ENCODE peak calls at places on chromosomes 4 and X, in six cellular contexts. S is mammary epithelial cell, H is endothelial cell of umbilical vein, V is hepatocyte, K is neural progenitor cell, I is K562. L is an unnamed sample.

GRCh38 chr4:133493776-133494175 is 344.7 kb downstream of the PCDH10 start:
- DNase-seq in I (no peak), S (no peak), V (no peak), H (no peak), K (no peak), L (no peak)

GRCh38 chr4:38145033-38145673 is 185.0 kb downstream of the PTTG2 start:
- DNase-seq in V (no peak), H (no peak), I (no peak), K (no peak), S (no peak), L (no peak)

GRCh38 chr4:95838192-95838591 is 1.7 kb upstream of the PDHA2 start:
- DNase-seq in V (no peak), H (no peak), S (no peak), K (peak; percentile 8), I (no peak), L (no peak)

GRCh38 chrX:39336709-39337294 is 535.5 kb downstream of the MID1IP1 start:
- DNase-seq in I (no peak), V (peak; percentile 51), H (peak; percentile 36), S (no peak), K (no peak), L (no peak)

GRCh38 chr4:29336851-29337250 is 1383.3 kb upstream of the PCDH7 start:
- DNase-seq in I (no peak), H (peak; percentile 95), S (no peak), K (no peak), V (no peak), L (no peak)

GRCh38 chrX:78024349-78025108 is 55.1 kb upstream of the PGAM4 start:
- DNase-seq in I (peak; percentile 56), S (peak; percentile 23), K (peak; percentile 2), H (peak; percentile 16), V (peak; percentile 10), L (peak; percentile 40)

GRCh38 chr4:22268350-22269025 is 247.4 kb downstream of the ADGRA3 start:
- DNase-seq in H (no peak), I (no peak), V (peak; percentile 39), S (peak; percentile 45), K (no peak), L (peak; percentile 31)

GRCh38 chrX:149248073-149248625 is 257.0 kb downstream of the IDS start:
- DNase-seq in S (peak; percentile 16), K (no peak), I (no peak), V (no peak), H (peak; percentile 1), L (no peak)

GRCh38 chr4:131499139-131499873 is 1649.8 kb upstream of the PCDH10 start:
- DNase-seq in V (peak; percentile 8), H (no peak), I (peak; percentile 1), K (no peak), S (peak; percentile 82), L (no peak)

GRCh38 chr4:164748375-164748774 is 5.6 kb upstream of the SMIM31 start:
- DNase-seq in I (peak; percentile 24), K (peak; percentile 33), S (peak; percentile 7), H (peak; percentile 20), V (peak; percentile 40), L (no peak)

GRCh38 chrX:108309144-108309543 is 129.1 kb downstream of the COL4A6 start:
- DNase-seq in K (no peak), S (no peak), V (peak; percentile 39), H (peak; percentile 19), I (no peak), L (peak; percentile 24)

GRCh38 chr4:155582971-155583437 is 83.6 kb upstream of the GUCY1A1 start:
- DNase-seq in K (no peak), S (peak; percentile 82), H (peak; percentile 91), I (no peak), V (no peak), L (no peak)

GRCh38 chr4:25817059-25817681 is 45.6 kb downstream of the SEL1L3 start:
- DNase-seq in V (no peak), S (peak; percentile 5), K (no peak), I (no peak), H (no peak), L (no peak)

GRCh38 chr4:159401791-159402380 is 299.0 kb downstream of the RAPGEF2 start:
- DNase-seq in I (no peak), K (peak; percentile 11), H (peak; percentile 83), S (peak; percentile 87), V (peak; percentile 15), L (no peak)

GRCh38 chr4:67727124-67727850 is 26.3 kb upstream of the UBA6 start:
- DNase-seq in V (no peak), I (peak; percentile 41), S (peak; percentile 92), H (peak; percentile 29), K (no peak), L (no peak)

GRCh38 chr4:94889961-94890360 is 132.2 kb downstream of the BMPR1B start:
- DNase-seq in V (peak; percentile 6), H (no peak), I (no peak), K (no peak), S (peak; percentile 72), L (no peak)

GRCh38 chrX:112851161-112851779 is 10.6 kb upstream of the AMOT start:
- DNase-seq in K (peak; percentile 15), I (no peak), H (no peak), V (no peak), S (peak; percentile 4), L (peak; percentile 73)

GRCh38 chr4:72846280-72847111 is 223.0 kb downstream of the COX18 start:
- DNase-seq in I (peak; percentile 84), S (no peak), V (peak; percentile 48), K (peak; percentile 69), H (no peak), L (peak; percentile 61)

GRCh38 chr4:76831475-76832390 is 66.2 kb downstream of the SOWAHB start:
- DNase-seq in V (peak; percentile 39), H (peak; percentile 60), I (no peak), K (no peak), S (no peak), L (no peak)

GRCh38 chr4:2745981-2746806 is 9.9 kb downstream of the TNIP2 start:
- DNase-seq in K (no peak), I (peak; percentile 59), H (peak; percentile 54), V (peak; percentile 68), S (peak; percentile 94), L (peak; percentile 86)

GRCh38 chr4:136025540-136025939 is 1506.8 kb downstream of the PCDH18 start:
- DNase-seq in I (no peak), V (no peak), S (no peak), K (peak; percentile 26), H (no peak), L (no peak)

GRCh38 chrX:30027636-30028035 is 187.7 kb upstream of the MAGEB2 start:
- DNase-seq in K (peak; percentile 36), I (no peak), S (no peak), V (no peak), H (peak; percentile 2), L (no peak)

GRCh38 chrX:69028761-69029120 is 136.5 kb downstream of the PJA1 start:
- DNase-seq in V (no peak), I (no peak), S (peak; percentile 33), H (no peak), K (no peak), L (no peak)

GRCh38 chrX:68719181-68719903 is 71.9 kb downstream of the STARD8 start:
- DNase-seq in K (no peak), H (no peak), S (no peak), I (no peak), V (no peak), L (no peak)

GRCh38 chr4:94457692-94458106 is 6.0 kb downstream of the PDLIM5 start:
- DNase-seq in I (no peak), H (peak; percentile 44), V (no peak), K (peak; percentile 90), S (no peak), L (no peak)

GRCh38 chr4:99816611-99817309 is at the start of gene DAPP1:
- DNase-seq in V (peak; percentile 19), H (no peak), I (no peak), K (no peak), S (peak; percentile 99), L (peak; percentile 77)

DNA sequence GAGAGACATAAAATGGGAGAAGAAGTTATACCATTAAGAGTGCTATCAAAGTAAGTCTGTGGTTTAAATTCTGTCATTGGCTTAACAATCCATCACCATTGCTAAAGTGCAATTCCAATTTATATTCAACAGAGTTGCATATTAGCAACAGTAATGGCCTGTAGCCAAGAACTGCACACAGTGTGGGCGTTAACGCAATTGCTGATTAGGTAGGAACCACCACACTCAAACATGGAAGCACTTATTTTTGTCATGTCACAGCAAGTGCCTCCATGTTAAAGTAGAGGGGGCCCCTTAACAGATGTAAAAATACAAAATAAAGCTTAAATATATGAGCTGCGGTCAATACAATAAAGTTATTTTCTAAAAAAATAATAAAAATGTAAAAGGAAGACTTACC is 10.8 kb downstream of the LARP7 start:
- DNase-seq in S (no peak), H (no peak), V (no peak), K (peak; percentile 26), I (no peak), L (no peak)
- H3K27ac ChIP-seq in S (no peak overlapping the region), H (no peak overlapping the region), V (no peak overlapping the region), K (peak overlapping the region; percentile 97), I (no peak overlapping the region), L (no peak overlapping the region)

GRCh38 chr4:13535708-13536361 is 8.5 kb downstream of the NKX3-2 start:
- DNase-seq in V (no peak), H (no peak), K (peak; percentile 65), I (no peak), S (no peak), L (no peak)

GRCh38 chr4:13537011-13537831 is 7.1 kb downstream of the NKX3-2 start:
- DNase-seq in S (no peak), H (no peak), V (no peak), I (no peak), K (no peak), L (no peak)

GRCh38 chr4:13535118-13535517 is 9.2 kb downstream of the NKX3-2 start:
- DNase-seq in S (no peak), V (no peak), H (no peak), K (peak; percentile 61), I (no peak), L (no peak)

GRCh38 chr4:13537832-13538177 is 6.5 kb downstream of the NKX3-2 start:
- DNase-seq in I (no peak), K (no peak), S (no peak), H (no peak), V (no peak), L (no peak)

DNA sequence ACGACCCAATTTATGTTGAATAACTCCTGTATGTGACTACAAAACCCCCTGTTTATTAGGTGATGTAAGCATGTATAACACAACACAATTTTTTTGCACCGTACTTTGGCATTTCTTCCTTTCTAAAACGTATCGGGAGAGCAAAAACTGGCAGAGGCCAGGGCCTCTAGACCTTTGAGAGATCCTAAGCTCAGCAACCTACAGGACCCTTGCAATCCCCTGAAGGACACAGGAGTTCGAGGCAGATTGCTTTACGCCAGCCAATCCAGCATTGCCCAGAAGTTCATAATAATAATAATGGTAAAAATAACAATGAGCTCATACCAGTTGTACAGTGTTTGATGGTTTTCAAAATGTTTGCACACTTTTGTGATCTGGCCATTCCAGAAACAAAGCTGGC is 7.7 kb downstream of the NKX3-2 start:
- DNase-seq in I (no peak), V (no peak), S (no peak), H (no peak), K (no peak), L (no peak)
- TF ChIP-seq EZH2 in I (no peak), V (no peak), S (no peak), H (no peak), K (no peak), L (no peak)

GRCh38 chrX:12997898-12998687 is 23.2 kb downstream of the TMSB4X start:
- DNase-seq in H (peak; percentile 32), S (no peak), K (peak; percentile 64), V (no peak), I (no peak), L (no peak)
- H3K27ac ChIP-seq in H (no peak overlapping the region), S (no peak overlapping the region), K (no peak overlapping the region), V (peak overlapping the region; percentile 88), I (no peak overlapping the region), L (no peak overlapping the region)

GRCh38 chr4:140497428-140497775 is 691 bp downstream of the MGAT4D start:
- DNase-seq in H (no peak), V (no peak), S (no peak), I (no peak), K (no peak), L (no peak)

GRCh38 chr4:140497776-140498636 is at the start of gene MGAT4D:
- DNase-seq in S (no peak), K (peak; percentile 82), H (no peak), V (peak; percentile 26), I (no peak), L (no peak)
- TF ChIP-seq EZH2 in S (peak; percentile 60), K (peak; percentile 91), H (peak; percentile 85), V (peak; percentile 66), I (no peak), L (no peak)

L was measured in PC-9.